ENCODE peak calls at places on chromosomes 12 and 14, in nine cellular contexts. A is anterior cingulate cortex, M is GM04503, G is NCI-H2171, I is ureter, N is astrocyte of the spinal cord, D is EH, W is amygdala, E is HCT116. O is an unnamed sample.

GRCh38 chr12:30725739-30726138 is 29.0 kb downstream of the CAPRIN2 start:
- DNase-seq in E (peak; percentile 54), I (no peak), G (no peak), W (no peak), D (peak; percentile 84), M (peak; percentile 43), A (no peak), N (peak; percentile 84), O (peak; percentile 77)

GRCh38 chr12:109440851-109441490 is 36.1 kb downstream of the KCTD10 start:
- DNase-seq in N (no peak), I (no peak), W (no peak), A (no peak), D (peak; percentile 30), E (no peak), G (peak; percentile 91), M (peak; percentile 54), O (no peak)

GRCh38 chr12:109714141-109714912 is 702 bp downstream of the FAM222A start:
- DNase-seq in A (peak; percentile 22), W (no peak), I (peak; percentile 69), G (peak; percentile 34), D (peak; percentile 53), M (no peak), E (no peak), N (peak; percentile 31), O (peak; percentile 47)

GRCh38 chr14:101502761-101503392 is 58.4 kb upstream of the DIO3 start:
- DNase-seq in M (no peak), I (no peak), N (no peak), E (no peak), A (no peak), G (no peak), D (no peak), W (no peak), O (no peak)

GRCh38 chr12:9378430-9378835 is 170.2 kb upstream of the PZP start:
- DNase-seq in G (no peak), D (no peak), W (no peak), A (no peak), N (no peak), E (no peak), I (no peak), M (no peak), O (peak; percentile 17)

GRCh38 chr12:113149361-113150150 is at the start of gene CFAP73:
- DNase-seq in W (peak; percentile 49), M (peak; percentile 52), D (peak; percentile 92), N (peak; percentile 85), I (no peak), E (peak; percentile 62), A (peak; percentile 20), G (peak; percentile 89), O (peak; percentile 94)

GRCh38 chr12:32305163-32305562 is 94.2 kb upstream of the FGD4 start:
- DNase-seq in E (peak; percentile 21), W (no peak), M (no peak), D (no peak), I (no peak), A (no peak), G (no peak), N (peak; percentile 55), O (no peak)

GRCh38 chr12:26226629-26227375 is 31.4 kb downstream of the SSPN start:
- DNase-seq in I (peak; percentile 68), A (no peak), G (peak; percentile 35), M (no peak), W (peak; percentile 42), N (peak; percentile 31), E (no peak), D (peak; percentile 73), O (peak; percentile 73)

GRCh38 chr14:100237735-100238418 is 1.1 kb upstream of the YY1 start:
- DNase-seq in W (no peak), D (peak; percentile 68), E (no peak), I (peak; percentile 65), M (no peak), A (peak; percentile 9), N (peak; percentile 39), G (peak; percentile 47), O (peak; percentile 56)

GRCh38 chr14:59265808-59266207 is 77.3 kb downstream of the DAAM1 start:
- DNase-seq in E (no peak), A (no peak), W (no peak), M (no peak), D (no peak), N (no peak), G (no peak), I (no peak), O (peak; percentile 57)

GRCh38 chr12:124913474-124914391 is 717 bp downstream of the UBC start:
- DNase-seq in G (no peak), D (peak; percentile 72), M (no peak), I (peak; percentile 94), W (no peak), E (no peak), A (no peak), N (peak; percentile 77), O (peak; percentile 76)

GRCh38 chr14:89190779-89191513 is 226.1 kb downstream of the FOXN3 start:
- DNase-seq in G (peak; percentile 56), A (no peak), E (no peak), W (no peak), D (peak; percentile 40), I (no peak), N (no peak), M (no peak), O (peak; percentile 40)

GRCh38 chr12:91414147-91414546 is 231.5 kb upstream of the DCN start:
- DNase-seq in I (no peak), W (no peak), A (no peak), D (peak; percentile 0), N (no peak), E (no peak), G (no peak), M (no peak), O (peak; percentile 40)

GRCh38 chr12:3103806-3104205 is 26.6 kb downstream of the TSPAN9 start:
- DNase-seq in E (no peak), I (no peak), D (no peak), G (no peak), A (no peak), W (no peak), M (no peak), N (no peak), O (no peak)

GRCh38 chr12:80216890-80217559 is 117.7 kb downstream of the OTOGL start:
- DNase-seq in D (no peak), N (no peak), M (no peak), I (no peak), W (no peak), E (no peak), A (no peak), G (peak; percentile 85), O (no peak)

GRCh38 chr12:4109826-4110225 is 163.7 kb upstream of the CCND2 start:
- DNase-seq in N (no peak), W (no peak), A (no peak), D (no peak), E (no peak), M (no peak), G (no peak), I (no peak), O (no peak)

GRCh38 chr12:118706437-118706836 is 274.9 kb upstream of the SRRM4 start:
- DNase-seq in E (no peak), I (no peak), M (no peak), A (no peak), W (no peak), N (no peak), D (no peak), G (no peak), O (no peak)